ENCODE peak calls at places on chromosomes 7 and 10, in six cellular contexts. One of them, this sample, is unnamed.

GRCh38 chr7:122316467-122317394 is 12.2 kb upstream of the FEZF1 start:
- DNase-seq in HS-5: no peak
- DNase-seq in psoas muscle: no peak
- DNase-seq in smooth muscle cell of the brain vasculature: no peak
- DNase-seq in GM12865: no peak
- DNase-seq in posterior vena cava: no peak
- DNase-seq in this sample: no peak

GRCh38 chr7:2545746-2546425 is 9.4 kb downstream of the BRAT1 start:
- DNase-seq in HS-5: no peak
- DNase-seq in psoas muscle: no peak
- DNase-seq in smooth muscle cell of the brain vasculature: no peak
- DNase-seq in GM12865: no peak
- DNase-seq in posterior vena cava: no peak
- DNase-seq in this sample: no peak

GRCh38 chr10:133167693-133168616 is 7.9 kb downstream of the KNDC1 start:
- DNase-seq in HS-5: no peak
- DNase-seq in psoas muscle: no peak
- DNase-seq in smooth muscle cell of the brain vasculature: no peak
- DNase-seq in GM12865: no peak
- DNase-seq in posterior vena cava: peak
- DNase-seq in this sample: no peak

GRCh38 chr7:107463139-107464078 is 6.4 kb upstream of the GPR22 start:
- DNase-seq in HS-5: peak
- DNase-seq in psoas muscle: peak
- DNase-seq in smooth muscle cell of the brain vasculature: peak
- DNase-seq in GM12865: peak
- DNase-seq in posterior vena cava: peak
- DNase-seq in this sample: peak

GRCh38 chr7:155692317-155692716 is 47.9 kb downstream of the RBM33 start:
- DNase-seq in HS-5: no peak
- DNase-seq in psoas muscle: no peak
- DNase-seq in smooth muscle cell of the brain vasculature: no peak
- DNase-seq in GM12865: peak
- DNase-seq in posterior vena cava: no peak
- DNase-seq in this sample: no peak

GRCh38 chr10:110643670-110644597 is at the start of gene RBM20:
- DNase-seq in HS-5: no peak
- DNase-seq in psoas muscle: peak
- DNase-seq in smooth muscle cell of the brain vasculature: no peak
- DNase-seq in GM12865: peak
- DNase-seq in posterior vena cava: no peak
- DNase-seq in this sample: no peak

GRCh38 chr10:70430489-70431445 is 10.7 kb downstream of the NODAL start:
- DNase-seq in HS-5: no peak
- DNase-seq in psoas muscle: peak
- DNase-seq in smooth muscle cell of the brain vasculature: no peak
- DNase-seq in GM12865: no peak
- DNase-seq in posterior vena cava: peak
- DNase-seq in this sample: no peak

GRCh38 chr10:114697061-114697598 is 39.1 kb upstream of the ABLIM1 start:
- DNase-seq in HS-5: no peak
- DNase-seq in psoas muscle: peak
- DNase-seq in smooth muscle cell of the brain vasculature: no peak
- DNase-seq in GM12865: no peak
- DNase-seq in posterior vena cava: no peak
- DNase-seq in this sample: no peak